ENCODE peak calls at places on chromosomes 1 and 21, in six cellular contexts. Z is HT1080, N is mucosa of gallbladder, H is NCI-H2081, W is nephron progenitor cell, X is neuronal stem cell. B is an unnamed sample.

GRCh38 chr1:62349470-62350233 is 30.4 kb upstream of the KANK4 start:
- DNase-seq in Z (no peak), N (no peak), H (no peak), W (no peak), X (no peak), B (no peak)

GRCh38 chr1:22778842-22779520 is 68.3 kb downstream of the EPHB2 start:
- DNase-seq in Z (no peak), N (peak), H (no peak), W (no peak), X (no peak), B (no peak)

GRCh38 chr1:210372491-210372890 is 43.8 kb downstream of the HHAT start:
- DNase-seq in Z (no peak), N (no peak), H (no peak), W (no peak), X (no peak), B (no peak)

GRCh38 chr1:50308883-50309282 is 114.4 kb downstream of the DMRTA2 start:
- DNase-seq in Z (peak), N (peak), H (no peak), W (peak), X (peak), B (peak)

GRCh38 chr1:207007352-207008033 is 25.1 kb downstream of the C1orf116 start:
- DNase-seq in Z (peak), N (peak), H (no peak), W (no peak), X (peak), B (no peak)

GRCh38 chr1:205610036-205610435 is 21.8 kb downstream of the ELK4 start:
- DNase-seq in Z (peak), N (no peak), H (no peak), W (no peak), X (no peak), B (no peak)

GRCh38 chr1:9721606-9722377 is 70.3 kb downstream of the PIK3CD start:
- DNase-seq in Z (peak), N (no peak), H (peak), W (peak), X (peak), B (peak)

GRCh38 chr1:163303561-163303960 is 18.2 kb upstream of the NUF2 start:
- DNase-seq in Z (no peak), N (no peak), H (no peak), W (no peak), X (no peak), B (no peak)

GRCh38 chr21:34351786-34352241 is 12.0 kb upstream of the KCNE2 start:
- DNase-seq in Z (peak), N (peak), H (peak), W (peak), X (peak), B (peak)

GRCh38 chr1:198088360-198089071 is 68.3 kb upstream of the NEK7 start:
- DNase-seq in Z (peak), N (no peak), H (peak), W (no peak), X (peak), B (no peak)

GRCh38 chr1:119279441-119280415 is 88.9 kb upstream of the HAO2 start:
- DNase-seq in Z (peak), N (no peak), H (no peak), W (no peak), X (no peak), B (no peak)

GRCh38 chr1:35860680-35861079 is 22.3 kb upstream of the AGO1 start:
- DNase-seq in Z (no peak), N (no peak), H (no peak), W (no peak), X (no peak), B (no peak)

GRCh38 chr1:19863804-19864203 is 18.4 kb upstream of the OTUD3 start:
- DNase-seq in Z (no peak), N (no peak), H (no peak), W (no peak), X (no peak), B (no peak)

GRCh38 chr1:71157151-71157550 is 76.3 kb upstream of the ZRANB2 start:
- DNase-seq in Z (no peak), N (no peak), H (no peak), W (no peak), X (no peak), B (no peak)

GRCh38 chr1:204446413-204447111 is 34.9 kb upstream of the PPP1R15B start:
- DNase-seq in Z (peak), N (peak), H (peak), W (peak), X (peak), B (peak)

GRCh38 chr21:28745131-28746055 is 247.3 kb downstream of the LTN1 start:
- DNase-seq in Z (peak), N (peak), H (peak), W (peak), X (peak), B (peak)

GRCh38 chr1:6426972-6427350 is 2.4 kb downstream of the ESPN start:
- DNase-seq in Z (no peak), N (no peak), H (no peak), W (no peak), X (no peak), B (no peak)

GRCh38 chr1:215083408-215083961 is 948 bp downstream of the KCNK2 start:
- DNase-seq in Z (peak), N (no peak), H (peak), W (peak), X (peak), B (no peak)

GRCh38 chr1:224623743-224624333 is 7.7 kb downstream of the CNIH3 start:
- DNase-seq in Z (peak), N (peak), H (no peak), W (no peak), X (no peak), B (peak)

B was measured in colonic mucosa.